ENCODE peak calls at places on chromosome 22, in four cellular contexts. One of them, this sample, is unnamed.

GRCh38 chr22:45294030-45294429 is 9.3 kb downstream of the UPK3A start:
- DNase-seq in K562: no peak
- DNase-seq in GM12878: no peak
- DNase-seq in HepG2: no peak
- DNase-seq in this sample: no peak

GRCh38 chr22:47310601-47311000 is 548.2 kb downstream of the TBC1D22A start:
- DNase-seq in GM12878: no peak
- DNase-seq in HepG2: no peak
- DNase-seq in K562: no peak
- DNase-seq in this sample: no peak

GRCh38 chr22:20653012-20653794 is 120.7 kb upstream of the SERPIND1 start:
- DNase-seq in HepG2: no peak
- DNase-seq in K562: no peak
- DNase-seq in GM12878: no peak
- DNase-seq in this sample: no peak

GRCh38 chr22:46775364-46775758 is 12.9 kb downstream of the TBC1D22A start:
- DNase-seq in GM12878: no peak
- DNase-seq in K562: no peak
- DNase-seq in HepG2: no peak
- DNase-seq in this sample: no peak

GRCh38 chr22:49247194-49247924 is 580.3 kb downstream of the BRD1 start:
- DNase-seq in K562: no peak
- DNase-seq in GM12878: no peak
- DNase-seq in HepG2: no peak
- DNase-seq in this sample: no peak

GRCh38 chr22:46598224-46598623 is 22.0 kb upstream of the GRAMD4 start:
- DNase-seq in HepG2: no peak
- DNase-seq in GM12878: no peak
- DNase-seq in K562: no peak
- DNase-seq in this sample: no peak

GRCh38 chr22:43829448-43829821 is 17.3 kb upstream of the EFCAB6 start:
- DNase-seq in HepG2: no peak
- DNase-seq in K562: no peak
- DNase-seq in GM12878: no peak
- DNase-seq in this sample: peak

GRCh38 chr22:36327922-36328551 is 59.7 kb downstream of the MYH9 start:
- DNase-seq in GM12878: no peak
- DNase-seq in HepG2: no peak
- DNase-seq in K562: no peak
- DNase-seq in this sample: no peak

GRCh38 chr22:36350751-36351594 is 36.8 kb downstream of the MYH9 start:
- DNase-seq in K562: no peak
- DNase-seq in GM12878: no peak
- DNase-seq in HepG2: peak
- DNase-seq in this sample: no peak

GRCh38 chr22:48538291-48538820 is 1289.3 kb downstream of the BRD1 start:
- DNase-seq in GM12878: no peak
- DNase-seq in K562: no peak
- DNase-seq in HepG2: no peak
- DNase-seq in this sample: no peak

GRCh38 chr22:35498026-35498425 is 42.6 kb upstream of the RASD2 start:
- DNase-seq in HepG2: no peak
- DNase-seq in GM12878: no peak
- DNase-seq in K562: peak
- DNase-seq in this sample: peak

GRCh38 chr22:45585946-45586540 is 83.4 kb downstream of the FBLN1 start:
- DNase-seq in K562: no peak
- DNase-seq in HepG2: no peak
- DNase-seq in GM12878: no peak
- DNase-seq in this sample: no peak

GRCh38 chr22:50726643-50727340 is 11.2 kb upstream of the ACR start:
- DNase-seq in GM12878: no peak
- DNase-seq in HepG2: peak
- DNase-seq in K562: peak
- DNase-seq in this sample: no peak

GRCh38 chr22:40451230-40451629 is 80.8 kb downstream of the SGSM3 start:
- DNase-seq in GM12878: no peak
- DNase-seq in K562: no peak
- DNase-seq in HepG2: no peak
- DNase-seq in this sample: no peak

GRCh38 chr22:29842740-29843139 is 4.7 kb upstream of the ASCC2 start:
- DNase-seq in GM12878: no peak
- DNase-seq in HepG2: peak
- DNase-seq in K562: no peak
- DNase-seq in this sample: no peak

GRCh38 chr22:29037340-29037932 is 24.2 kb downstream of the C22orf31 start:
- DNase-seq in GM12878: no peak
- DNase-seq in K562: no peak
- DNase-seq in HepG2: peak
- DNase-seq in this sample: no peak

GRCh38 chr22:50674127-50674493 is 1.5 kb downstream of the SHANK3 start:
- DNase-seq in K562: no peak
- DNase-seq in GM12878: no peak
- DNase-seq in HepG2: no peak
- DNase-seq in this sample: peak

GRCh38 chr22:49203091-49203862 is 624.4 kb downstream of the BRD1 start:
- DNase-seq in HepG2: no peak
- DNase-seq in K562: no peak
- DNase-seq in GM12878: no peak
- DNase-seq in this sample: peak

GRCh38 chr22:29811377-29811776 is 26.7 kb downstream of the ASCC2 start:
- DNase-seq in K562: no peak
- DNase-seq in GM12878: no peak
- DNase-seq in HepG2: peak
- DNase-seq in this sample: no peak

GRCh38 chr22:24937114-24937513 is 9.4 kb downstream of the LHFPL7 start:
- DNase-seq in K562: no peak
- DNase-seq in GM12878: no peak
- DNase-seq in HepG2: peak
- DNase-seq in this sample: peak

GRCh38 chr22:45886502-45886901 is 90.5 kb downstream of the WNT7B start:
- DNase-seq in GM12878: no peak
- DNase-seq in HepG2: no peak
- DNase-seq in K562: no peak
- DNase-seq in this sample: no peak

DNA sequence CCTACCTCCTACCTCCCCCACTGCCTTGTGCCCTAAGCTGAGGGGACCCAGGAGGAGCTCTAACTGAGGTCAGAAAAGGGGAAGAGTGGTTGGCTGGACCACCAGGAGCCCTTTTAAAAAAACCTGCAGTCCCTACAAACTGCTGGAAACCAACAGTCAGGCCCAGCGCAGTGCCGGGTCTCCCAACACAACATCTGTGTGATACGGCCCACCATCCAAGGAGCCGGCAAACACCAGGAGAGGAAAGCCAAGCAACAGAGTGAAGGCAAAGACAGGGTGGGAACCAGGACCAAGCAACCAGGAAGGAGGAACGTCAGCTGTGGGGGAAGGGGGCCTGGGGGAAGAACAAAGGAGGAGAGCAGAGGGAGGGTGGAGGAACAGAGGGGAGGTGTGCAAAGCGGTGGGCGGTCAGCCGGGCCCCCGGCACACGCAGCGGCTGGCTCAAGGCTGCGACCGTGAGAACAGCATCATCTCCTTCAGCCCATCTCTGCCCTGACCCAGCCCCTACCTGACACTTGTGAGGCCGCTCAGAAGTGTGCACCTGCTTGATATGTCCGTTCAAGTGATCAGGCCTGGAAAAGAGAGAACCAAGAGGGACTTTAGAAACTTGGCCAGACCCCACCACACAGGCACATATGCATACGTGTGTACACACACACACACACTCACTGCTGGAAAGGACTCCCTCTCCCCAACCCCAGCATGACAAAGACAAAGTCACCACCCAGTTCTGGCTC is 3.6 kb downstream of the PATZ1 start:
- DNase-seq in GM12878: no peak
- DNase-seq in HepG2: no peak
- DNase-seq in K562: no peak
- DNase-seq in this sample: no peak
- TF ChIP-seq SMC3 in GM12878: no peak
- TF ChIP-seq SMC3 in HepG2: no peak
- TF ChIP-seq SMC3 in K562: no peak
- TF ChIP-seq SMC3 in this sample: no peak

GRCh38 chr22:42376721-42377177 is 55.5 kb downstream of the NFAM1 start:
- DNase-seq in HepG2: no peak
- DNase-seq in GM12878: no peak
- DNase-seq in K562: peak
- DNase-seq in this sample: peak
- TF ChIP-seq JUND in HepG2: no peak
- TF ChIP-seq JUND in GM12878: no peak
- TF ChIP-seq JUND in K562: no peak
- TF ChIP-seq JUND in this sample: no peak

DNA sequence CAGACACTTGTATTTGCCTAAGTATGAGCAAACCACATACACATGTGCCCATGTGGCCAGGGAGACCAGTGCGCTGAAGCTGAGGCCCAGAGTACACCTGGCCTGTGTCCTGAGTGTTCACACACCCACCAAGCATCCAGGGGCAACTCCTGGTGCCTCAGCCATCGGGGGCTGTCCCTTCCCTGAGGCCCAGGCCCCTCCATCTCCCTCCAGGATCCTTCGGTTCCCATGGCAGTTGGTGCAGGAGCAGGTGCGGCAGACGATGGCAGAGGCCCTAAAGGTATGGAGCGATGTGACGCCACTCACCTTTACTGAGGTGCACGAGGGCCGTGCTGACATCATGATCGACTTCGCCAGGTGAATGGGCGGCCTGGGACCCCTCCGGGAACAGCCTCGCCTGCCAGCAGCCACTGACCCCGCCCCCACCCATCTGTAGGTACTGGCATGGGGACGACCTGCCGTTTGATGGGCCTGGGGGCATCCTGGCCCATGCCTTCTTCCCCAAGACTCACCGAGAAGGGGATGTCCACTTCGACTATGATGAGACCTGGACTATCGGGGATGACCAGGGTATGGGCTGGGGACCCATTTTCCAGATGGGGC is 6.5 kb upstream of the SMARCB1 start:
- DNase-seq in HepG2: no peak
- DNase-seq in K562: no peak
- DNase-seq in GM12878: no peak
- DNase-seq in this sample: no peak
- TF ChIP-seq SMC3 in HepG2: no peak
- TF ChIP-seq SMC3 in K562: no peak
- TF ChIP-seq SMC3 in GM12878: no peak
- TF ChIP-seq SMC3 in this sample: no peak

GRCh38 chr22:27220349-27220748 is 563.0 kb downstream of the MIAT start:
- DNase-seq in GM12878: no peak
- DNase-seq in K562: no peak
- DNase-seq in HepG2: no peak
- DNase-seq in this sample: no peak
- TF ChIP-seq JUND in GM12878: no peak
- TF ChIP-seq JUND in K562: no peak
- TF ChIP-seq JUND in HepG2: no peak
- TF ChIP-seq JUND in this sample: peak

GRCh38 chr22:42314709-42315391 is 44.4 kb upstream of the TCF20 start:
- DNase-seq in HepG2: no peak
- DNase-seq in K562: no peak
- DNase-seq in GM12878: no peak
- DNase-seq in this sample: no peak

GRCh38 chr22:42315392-42315756 is 44.9 kb upstream of the TCF20 start:
- DNase-seq in HepG2: no peak
- DNase-seq in GM12878: no peak
- DNase-seq in K562: no peak
- DNase-seq in this sample: no peak

GRCh38 chr22:42313804-42314581 is 43.5 kb upstream of the TCF20 start:
- DNase-seq in GM12878: no peak
- DNase-seq in HepG2: peak
- DNase-seq in K562: peak
- DNase-seq in this sample: peak

GRCh38 chr22:42310301-42310981 is 40.0 kb upstream of the TCF20 start:
- DNase-seq in K562: no peak
- DNase-seq in GM12878: no peak
- DNase-seq in HepG2: no peak
- DNase-seq in this sample: no peak

DNA sequence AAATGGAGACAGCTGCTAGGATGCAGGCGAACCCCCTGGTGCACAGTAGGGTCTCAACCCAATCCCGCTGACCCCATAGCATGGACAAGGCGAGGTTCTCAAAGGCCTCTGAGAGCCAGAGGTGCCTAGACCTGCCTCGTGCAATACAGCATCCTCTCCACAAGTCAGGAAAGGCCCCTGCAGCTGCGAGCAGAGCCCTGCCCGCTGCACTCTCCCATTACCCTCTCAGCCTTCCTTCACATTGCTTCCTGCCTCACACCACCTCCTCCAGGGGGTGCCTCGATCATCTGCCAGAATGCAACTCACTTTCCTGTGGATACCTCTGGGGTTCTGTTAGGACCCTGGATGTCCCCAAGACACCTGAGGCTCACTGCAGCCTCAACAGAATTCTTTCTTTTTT is 42.8 kb upstream of the TCF20 start:
- DNase-seq in HepG2: no peak
- DNase-seq in K562: no peak
- DNase-seq in GM12878: no peak
- DNase-seq in this sample: no peak
- TF ChIP-seq SMC3 in HepG2: no peak
- TF ChIP-seq SMC3 in K562: no peak
- TF ChIP-seq SMC3 in GM12878: no peak
- TF ChIP-seq SMC3 in this sample: no peak

GRCh38 chr22:17952273-17952801 is 72.0 kb downstream of the MICAL3 start:
- DNase-seq in GM12878: no peak
- DNase-seq in HepG2: no peak
- DNase-seq in K562: no peak
- DNase-seq in this sample: no peak
- TF ChIP-seq JUND in GM12878: no peak
- TF ChIP-seq JUND in HepG2: no peak
- TF ChIP-seq JUND in K562: no peak
- TF ChIP-seq JUND in this sample: no peak

DNA sequence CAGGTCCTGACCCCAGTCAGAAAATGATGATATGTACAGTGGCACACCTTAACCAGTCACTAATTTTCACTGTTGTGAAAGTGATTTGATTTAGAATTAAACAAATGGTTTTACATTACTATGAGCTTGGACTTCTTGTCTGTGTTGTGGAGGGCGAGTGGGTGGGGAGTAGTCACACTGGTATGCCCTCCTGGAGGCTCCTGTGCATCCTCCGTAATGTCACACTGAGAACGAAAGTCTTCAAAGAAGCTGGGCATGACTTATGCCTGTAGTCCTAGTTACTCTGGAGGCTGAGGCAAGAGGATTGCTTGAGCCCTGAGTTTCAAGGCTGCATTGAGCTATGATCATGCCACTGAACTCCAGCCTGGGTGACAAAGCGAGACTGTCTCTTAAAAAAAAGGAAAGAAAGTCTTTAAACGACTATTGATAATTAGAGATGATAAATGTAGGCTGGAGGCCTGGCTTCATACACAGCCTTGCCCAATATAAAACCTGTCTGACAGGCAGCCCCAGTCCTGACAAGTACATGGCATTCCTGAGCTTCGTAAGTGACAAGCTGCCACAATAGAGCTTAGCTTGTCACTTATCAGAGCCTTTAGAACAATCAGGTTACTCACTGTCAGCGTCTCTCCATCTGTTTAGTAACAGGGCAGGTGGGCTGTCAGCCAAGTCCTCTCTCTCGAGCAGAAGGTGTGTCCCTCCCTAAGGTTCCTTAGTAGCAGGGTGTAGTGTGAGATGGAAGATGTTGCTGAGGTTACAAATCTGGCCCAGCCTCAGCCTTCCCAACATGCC is 5.0 kb upstream of the LIMK2 start:
- DNase-seq in GM12878: no peak
- DNase-seq in K562: no peak
- DNase-seq in HepG2: no peak
- DNase-seq in this sample: no peak
- TF ChIP-seq SMC3 in GM12878: no peak
- TF ChIP-seq SMC3 in K562: no peak
- TF ChIP-seq SMC3 in HepG2: no peak
- TF ChIP-seq SMC3 in this sample: no peak

This sample was measured in SK-N-SH.